ENCODE peak calls at places on chromosomes 16 and 17, in four cellular contexts. One of them, this sample, is unnamed.

GRCh38 chr17:55442953-55443683 is 21.5 kb upstream of the MMD start:
- DNase-seq in AG04450: no peak
- DNase-seq in stimulated activated CD4-positive, alpha-beta T cell treated with anti-CD3 and anti-CD28 coated beads, Interleukin-15, amount 100 ng/mL, for 1 hour: no peak
- DNase-seq in stimulated activated naive CD8-positive, alpha-beta T cell treated with anti-CD3 and anti-CD28 coated beads, Interleukin-15, Interleukin-2, amounts not matched to agents 100 U/mL and 50 U/mL, for 24 hours: no peak
- DNase-seq in this sample: no peak

GRCh38 chr17:58741121-58741625 is 14.5 kb upstream of the PPM1E start:
- DNase-seq in stimulated activated CD4-positive, alpha-beta T cell treated with anti-CD3 and anti-CD28 coated beads, Interleukin-15, amount 100 ng/mL, for 1 hour: no peak
- DNase-seq in stimulated activated naive CD8-positive, alpha-beta T cell treated with anti-CD3 and anti-CD28 coated beads, Interleukin-15, Interleukin-2, amounts not matched to agents 100 U/mL and 50 U/mL, for 24 hours: no peak
- DNase-seq in AG04450: peak
- DNase-seq in this sample: no peak

GRCh38 chr17:31558748-31559646 is 167.5 kb downstream of the RAB11FIP4 start:
- DNase-seq in AG04450: no peak
- DNase-seq in stimulated activated naive CD8-positive, alpha-beta T cell treated with anti-CD3 and anti-CD28 coated beads, Interleukin-15, Interleukin-2, amounts not matched to agents 100 U/mL and 50 U/mL, for 24 hours: peak
- DNase-seq in stimulated activated CD4-positive, alpha-beta T cell treated with anti-CD3 and anti-CD28 coated beads, Interleukin-15, amount 100 ng/mL, for 1 hour: peak
- DNase-seq in this sample: no peak

GRCh38 chr17:74823176-74823495 is 36.5 kb downstream of the GRIN2C start:
- DNase-seq in AG04450: no peak
- DNase-seq in stimulated activated CD4-positive, alpha-beta T cell treated with anti-CD3 and anti-CD28 coated beads, Interleukin-15, amount 100 ng/mL, for 1 hour: no peak
- DNase-seq in stimulated activated naive CD8-positive, alpha-beta T cell treated with anti-CD3 and anti-CD28 coated beads, Interleukin-15, Interleukin-2, amounts not matched to agents 100 U/mL and 50 U/mL, for 24 hours: no peak
- DNase-seq in this sample: no peak

GRCh38 chr17:81210868-81211267 is 11.9 kb downstream of the CEP131 start:
- DNase-seq in stimulated activated naive CD8-positive, alpha-beta T cell treated with anti-CD3 and anti-CD28 coated beads, Interleukin-15, Interleukin-2, amounts not matched to agents 100 U/mL and 50 U/mL, for 24 hours: no peak
- DNase-seq in stimulated activated CD4-positive, alpha-beta T cell treated with anti-CD3 and anti-CD28 coated beads, Interleukin-15, amount 100 ng/mL, for 1 hour: no peak
- DNase-seq in AG04450: no peak
- DNase-seq in this sample: no peak

GRCh38 chr16:76176616-76177015 is 100.6 kb upstream of the CNTNAP4 start:
- DNase-seq in AG04450: no peak
- DNase-seq in stimulated activated CD4-positive, alpha-beta T cell treated with anti-CD3 and anti-CD28 coated beads, Interleukin-15, amount 100 ng/mL, for 1 hour: no peak
- DNase-seq in stimulated activated naive CD8-positive, alpha-beta T cell treated with anti-CD3 and anti-CD28 coated beads, Interleukin-15, Interleukin-2, amounts not matched to agents 100 U/mL and 50 U/mL, for 24 hours: no peak
- DNase-seq in this sample: no peak

GRCh38 chr16:74999208-74999682 is 421 bp downstream of the ZNRF1 start:
- DNase-seq in stimulated activated CD4-positive, alpha-beta T cell treated with anti-CD3 and anti-CD28 coated beads, Interleukin-15, amount 100 ng/mL, for 1 hour: no peak
- DNase-seq in AG04450: no peak
- DNase-seq in stimulated activated naive CD8-positive, alpha-beta T cell treated with anti-CD3 and anti-CD28 coated beads, Interleukin-15, Interleukin-2, amounts not matched to agents 100 U/mL and 50 U/mL, for 24 hours: peak
- DNase-seq in this sample: no peak

GRCh38 chr16:71965223-71965622 is 35.0 kb downstream of the PKD1L3 start:
- DNase-seq in AG04450: no peak
- DNase-seq in stimulated activated CD4-positive, alpha-beta T cell treated with anti-CD3 and anti-CD28 coated beads, Interleukin-15, amount 100 ng/mL, for 1 hour: no peak
- DNase-seq in stimulated activated naive CD8-positive, alpha-beta T cell treated with anti-CD3 and anti-CD28 coated beads, Interleukin-15, Interleukin-2, amounts not matched to agents 100 U/mL and 50 U/mL, for 24 hours: no peak
- DNase-seq in this sample: no peak

GRCh38 chr16:80932725-80933124 is 74.0 kb downstream of the CMC2 start:
- DNase-seq in AG04450: no peak
- DNase-seq in stimulated activated naive CD8-positive, alpha-beta T cell treated with anti-CD3 and anti-CD28 coated beads, Interleukin-15, Interleukin-2, amounts not matched to agents 100 U/mL and 50 U/mL, for 24 hours: no peak
- DNase-seq in stimulated activated CD4-positive, alpha-beta T cell treated with anti-CD3 and anti-CD28 coated beads, Interleukin-15, amount 100 ng/mL, for 1 hour: no peak
- DNase-seq in this sample: peak

GRCh38 chr17:58783380-58783779 is 27.7 kb downstream of the PPM1E start:
- DNase-seq in stimulated activated CD4-positive, alpha-beta T cell treated with anti-CD3 and anti-CD28 coated beads, Interleukin-15, amount 100 ng/mL, for 1 hour: no peak
- DNase-seq in AG04450: no peak
- DNase-seq in stimulated activated naive CD8-positive, alpha-beta T cell treated with anti-CD3 and anti-CD28 coated beads, Interleukin-15, Interleukin-2, amounts not matched to agents 100 U/mL and 50 U/mL, for 24 hours: no peak
- DNase-seq in this sample: no peak

GRCh38 chr17:57519199-57519598 is 225.9 kb downstream of the CCDC182 start:
- DNase-seq in stimulated activated naive CD8-positive, alpha-beta T cell treated with anti-CD3 and anti-CD28 coated beads, Interleukin-15, Interleukin-2, amounts not matched to agents 100 U/mL and 50 U/mL, for 24 hours: no peak
- DNase-seq in stimulated activated CD4-positive, alpha-beta T cell treated with anti-CD3 and anti-CD28 coated beads, Interleukin-15, amount 100 ng/mL, for 1 hour: no peak
- DNase-seq in AG04450: peak
- DNase-seq in this sample: no peak

GRCh38 chr17:80499961-80500665 is 23.7 kb upstream of the NPTX1 start:
- DNase-seq in stimulated activated naive CD8-positive, alpha-beta T cell treated with anti-CD3 and anti-CD28 coated beads, Interleukin-15, Interleukin-2, amounts not matched to agents 100 U/mL and 50 U/mL, for 24 hours: no peak
- DNase-seq in AG04450: no peak
- DNase-seq in stimulated activated CD4-positive, alpha-beta T cell treated with anti-CD3 and anti-CD28 coated beads, Interleukin-15, amount 100 ng/mL, for 1 hour: no peak
- DNase-seq in this sample: no peak

GRCh38 chr16:88596477-88596876 is 26.3 kb downstream of the ZC3H18 start:
- DNase-seq in AG04450: no peak
- DNase-seq in stimulated activated naive CD8-positive, alpha-beta T cell treated with anti-CD3 and anti-CD28 coated beads, Interleukin-15, Interleukin-2, amounts not matched to agents 100 U/mL and 50 U/mL, for 24 hours: no peak
- DNase-seq in stimulated activated CD4-positive, alpha-beta T cell treated with anti-CD3 and anti-CD28 coated beads, Interleukin-15, amount 100 ng/mL, for 1 hour: no peak
- DNase-seq in this sample: no peak

GRCh38 chr17:42098747-42099399 is 600 bp upstream of the ZNF385C start:
- DNase-seq in stimulated activated naive CD8-positive, alpha-beta T cell treated with anti-CD3 and anti-CD28 coated beads, Interleukin-15, Interleukin-2, amounts not matched to agents 100 U/mL and 50 U/mL, for 24 hours: no peak
- DNase-seq in AG04450: no peak
- DNase-seq in stimulated activated CD4-positive, alpha-beta T cell treated with anti-CD3 and anti-CD28 coated beads, Interleukin-15, amount 100 ng/mL, for 1 hour: no peak
- DNase-seq in this sample: no peak

GRCh38 chr17:28953444-28954118 is 2.3 kb upstream of the PHF12 start:
- DNase-seq in AG04450: no peak
- DNase-seq in stimulated activated naive CD8-positive, alpha-beta T cell treated with anti-CD3 and anti-CD28 coated beads, Interleukin-15, Interleukin-2, amounts not matched to agents 100 U/mL and 50 U/mL, for 24 hours: peak
- DNase-seq in stimulated activated CD4-positive, alpha-beta T cell treated with anti-CD3 and anti-CD28 coated beads, Interleukin-15, amount 100 ng/mL, for 1 hour: no peak
- DNase-seq in this sample: no peak

GRCh38 chr17:80632046-80632581 is 87.5 kb downstream of the RPTOR start:
- DNase-seq in AG04450: no peak
- DNase-seq in stimulated activated CD4-positive, alpha-beta T cell treated with anti-CD3 and anti-CD28 coated beads, Interleukin-15, amount 100 ng/mL, for 1 hour: no peak
- DNase-seq in stimulated activated naive CD8-positive, alpha-beta T cell treated with anti-CD3 and anti-CD28 coated beads, Interleukin-15, Interleukin-2, amounts not matched to agents 100 U/mL and 50 U/mL, for 24 hours: no peak
- DNase-seq in this sample: no peak

GRCh38 chr17:5234645-5235576 is at the start of gene SCIMP:
- DNase-seq in stimulated activated CD4-positive, alpha-beta T cell treated with anti-CD3 and anti-CD28 coated beads, Interleukin-15, amount 100 ng/mL, for 1 hour: no peak
- DNase-seq in stimulated activated naive CD8-positive, alpha-beta T cell treated with anti-CD3 and anti-CD28 coated beads, Interleukin-15, Interleukin-2, amounts not matched to agents 100 U/mL and 50 U/mL, for 24 hours: no peak
- DNase-seq in AG04450: no peak
- DNase-seq in this sample: no peak

GRCh38 chr17:63181856-63182255 is 215.8 kb downstream of the TANC2 start:
- DNase-seq in stimulated activated CD4-positive, alpha-beta T cell treated with anti-CD3 and anti-CD28 coated beads, Interleukin-15, amount 100 ng/mL, for 1 hour: no peak
- DNase-seq in stimulated activated naive CD8-positive, alpha-beta T cell treated with anti-CD3 and anti-CD28 coated beads, Interleukin-15, Interleukin-2, amounts not matched to agents 100 U/mL and 50 U/mL, for 24 hours: no peak
- DNase-seq in AG04450: no peak
- DNase-seq in this sample: no peak

GRCh38 chr17:40419559-40420331 is 2.0 kb upstream of the TOP2A start:
- DNase-seq in stimulated activated CD4-positive, alpha-beta T cell treated with anti-CD3 and anti-CD28 coated beads, Interleukin-15, amount 100 ng/mL, for 1 hour: no peak
- DNase-seq in AG04450: no peak
- DNase-seq in stimulated activated naive CD8-positive, alpha-beta T cell treated with anti-CD3 and anti-CD28 coated beads, Interleukin-15, Interleukin-2, amounts not matched to agents 100 U/mL and 50 U/mL, for 24 hours: no peak
- DNase-seq in this sample: no peak

This sample was measured in GM04503.